ENCODE peak calls at places on chromosomes 2 and 18, in seven cellular contexts. One of them, this sample, is unnamed.

GRCh38 chr2:28342081-28342967 is 50.3 kb upstream of the FOSL2 start:
- DNase-seq in AG04449: no peak
- DNase-seq in right lobe of liver: peak; percentile 75
- DNase-seq in astrocyte of the spinal cord: peak; percentile 95
- DNase-seq in psoas muscle: peak; percentile 81
- DNase-seq in progenitor cell of endocrine pancreas: no peak
- DNase-seq in GM20000: no peak
- DNase-seq in this sample: peak; percentile 28

GRCh38 chr2:28398101-28398834 is 5.6 kb downstream of the FOSL2 start:
- DNase-seq in AG04449: no peak
- DNase-seq in right lobe of liver: no peak
- DNase-seq in astrocyte of the spinal cord: peak; percentile 61
- DNase-seq in psoas muscle: peak; percentile 69
- DNase-seq in progenitor cell of endocrine pancreas: no peak
- DNase-seq in GM20000: no peak
- DNase-seq in this sample: peak; percentile 32

GRCh38 chr2:158395166-158395565 is 61.4 kb downstream of the CCDC148 start:
- DNase-seq in AG04449: no peak
- DNase-seq in right lobe of liver: no peak
- DNase-seq in astrocyte of the spinal cord: peak; percentile 20
- DNase-seq in psoas muscle: no peak
- DNase-seq in progenitor cell of endocrine pancreas: no peak
- DNase-seq in GM20000: no peak
- DNase-seq in this sample: no peak

GRCh38 chr2:164599954-164600589 is 21.2 kb downstream of the GRB14 start:
- DNase-seq in AG04449: peak; percentile 19
- DNase-seq in right lobe of liver: no peak
- DNase-seq in astrocyte of the spinal cord: peak; percentile 80
- DNase-seq in psoas muscle: no peak
- DNase-seq in progenitor cell of endocrine pancreas: no peak
- DNase-seq in GM20000: peak; percentile 29
- DNase-seq in this sample: peak; percentile 78

GRCh38 chr2:207248702-207249355 is 83.1 kb upstream of the KLF7 start:
- DNase-seq in AG04449: no peak
- DNase-seq in right lobe of liver: no peak
- DNase-seq in astrocyte of the spinal cord: no peak
- DNase-seq in psoas muscle: no peak
- DNase-seq in progenitor cell of endocrine pancreas: no peak
- DNase-seq in GM20000: no peak
- DNase-seq in this sample: no peak

GRCh38 chr2:28716265-28716865 is 35.3 kb upstream of the PPP1CB start:
- DNase-seq in AG04449: peak; percentile 68
- DNase-seq in right lobe of liver: no peak
- DNase-seq in astrocyte of the spinal cord: peak; percentile 92
- DNase-seq in psoas muscle: peak; percentile 32
- DNase-seq in progenitor cell of endocrine pancreas: no peak
- DNase-seq in GM20000: peak; percentile 35
- DNase-seq in this sample: peak; percentile 89

GRCh38 chr18:7116832-7117389 is 686 bp downstream of the LAMA1 start:
- DNase-seq in AG04449: no peak
- DNase-seq in right lobe of liver: no peak
- DNase-seq in astrocyte of the spinal cord: peak; percentile 9
- DNase-seq in psoas muscle: peak; percentile 17
- DNase-seq in progenitor cell of endocrine pancreas: peak; percentile 43
- DNase-seq in GM20000: no peak
- DNase-seq in this sample: no peak

GRCh38 chr2:7014201-7014640 is 97.0 kb downstream of the RNF144A start:
- DNase-seq in AG04449: no peak
- DNase-seq in right lobe of liver: no peak
- DNase-seq in astrocyte of the spinal cord: peak; percentile 89
- DNase-seq in psoas muscle: no peak
- DNase-seq in progenitor cell of endocrine pancreas: no peak
- DNase-seq in GM20000: peak; percentile 47
- DNase-seq in this sample: no peak

GRCh38 chr2:219737270-219737691 is 109.9 kb downstream of the SLC4A3 start:
- DNase-seq in AG04449: no peak
- DNase-seq in right lobe of liver: no peak
- DNase-seq in astrocyte of the spinal cord: peak; percentile 23
- DNase-seq in psoas muscle: no peak
- DNase-seq in progenitor cell of endocrine pancreas: no peak
- DNase-seq in GM20000: no peak
- DNase-seq in this sample: peak; percentile 20

GRCh38 chr2:187438459-187438858 is 9.6 kb downstream of the CALCRL start:
- DNase-seq in AG04449: no peak
- DNase-seq in right lobe of liver: no peak
- DNase-seq in astrocyte of the spinal cord: no peak
- DNase-seq in psoas muscle: no peak
- DNase-seq in progenitor cell of endocrine pancreas: no peak
- DNase-seq in GM20000: no peak
- DNase-seq in this sample: no peak

GRCh38 chr18:10490401-10491289 is 35.2 kb upstream of the NAPG start:
- DNase-seq in AG04449: no peak
- DNase-seq in right lobe of liver: no peak
- DNase-seq in astrocyte of the spinal cord: no peak
- DNase-seq in psoas muscle: no peak
- DNase-seq in progenitor cell of endocrine pancreas: no peak
- DNase-seq in GM20000: peak; percentile 75
- DNase-seq in this sample: no peak

GRCh38 chr2:138421971-138422335 is 79.6 kb upstream of the SPOPL start:
- DNase-seq in AG04449: peak; percentile 59
- DNase-seq in right lobe of liver: no peak
- DNase-seq in astrocyte of the spinal cord: peak; percentile 79
- DNase-seq in psoas muscle: no peak
- DNase-seq in progenitor cell of endocrine pancreas: no peak
- DNase-seq in GM20000: no peak
- DNase-seq in this sample: peak; percentile 81

GRCh38 chr2:28624798-28625701 is 126.6 kb upstream of the PPP1CB start:
- DNase-seq in AG04449: no peak
- DNase-seq in right lobe of liver: peak; percentile 79
- DNase-seq in astrocyte of the spinal cord: peak; percentile 62
- DNase-seq in psoas muscle: peak; percentile 63
- DNase-seq in progenitor cell of endocrine pancreas: no peak
- DNase-seq in GM20000: peak; percentile 52
- DNase-seq in this sample: peak; percentile 32

GRCh38 chr2:206212673-206213513 is 53.2 kb downstream of the EEF1B2 start:
- DNase-seq in AG04449: no peak
- DNase-seq in right lobe of liver: no peak
- DNase-seq in astrocyte of the spinal cord: peak; percentile 51
- DNase-seq in psoas muscle: no peak
- DNase-seq in progenitor cell of endocrine pancreas: no peak
- DNase-seq in GM20000: no peak
- DNase-seq in this sample: peak; percentile 68
- TF ChIP-seq CTCF in AG04449: no peak
- TF ChIP-seq CTCF in right lobe of liver: no peak
- TF ChIP-seq CTCF in astrocyte of the spinal cord: no peak
- TF ChIP-seq CTCF in psoas muscle: no peak
- TF ChIP-seq CTCF in progenitor cell of endocrine pancreas: no peak
- TF ChIP-seq CTCF in GM20000: no peak
- TF ChIP-seq CTCF in this sample: peak; percentile 51

GRCh38 chr2:70984228-70984575 is 5.8 kb downstream of the ANKRD53 start:
- DNase-seq in AG04449: no peak
- DNase-seq in right lobe of liver: no peak
- DNase-seq in astrocyte of the spinal cord: no peak
- DNase-seq in psoas muscle: no peak
- DNase-seq in progenitor cell of endocrine pancreas: no peak
- DNase-seq in GM20000: no peak
- DNase-seq in this sample: no peak
- TF ChIP-seq CTCF in AG04449: no peak
- TF ChIP-seq CTCF in right lobe of liver: no peak
- TF ChIP-seq CTCF in astrocyte of the spinal cord: no peak
- TF ChIP-seq CTCF in psoas muscle: no peak
- TF ChIP-seq CTCF in progenitor cell of endocrine pancreas: no peak
- TF ChIP-seq CTCF in GM20000: no peak
- TF ChIP-seq CTCF in this sample: no peak

DNA sequence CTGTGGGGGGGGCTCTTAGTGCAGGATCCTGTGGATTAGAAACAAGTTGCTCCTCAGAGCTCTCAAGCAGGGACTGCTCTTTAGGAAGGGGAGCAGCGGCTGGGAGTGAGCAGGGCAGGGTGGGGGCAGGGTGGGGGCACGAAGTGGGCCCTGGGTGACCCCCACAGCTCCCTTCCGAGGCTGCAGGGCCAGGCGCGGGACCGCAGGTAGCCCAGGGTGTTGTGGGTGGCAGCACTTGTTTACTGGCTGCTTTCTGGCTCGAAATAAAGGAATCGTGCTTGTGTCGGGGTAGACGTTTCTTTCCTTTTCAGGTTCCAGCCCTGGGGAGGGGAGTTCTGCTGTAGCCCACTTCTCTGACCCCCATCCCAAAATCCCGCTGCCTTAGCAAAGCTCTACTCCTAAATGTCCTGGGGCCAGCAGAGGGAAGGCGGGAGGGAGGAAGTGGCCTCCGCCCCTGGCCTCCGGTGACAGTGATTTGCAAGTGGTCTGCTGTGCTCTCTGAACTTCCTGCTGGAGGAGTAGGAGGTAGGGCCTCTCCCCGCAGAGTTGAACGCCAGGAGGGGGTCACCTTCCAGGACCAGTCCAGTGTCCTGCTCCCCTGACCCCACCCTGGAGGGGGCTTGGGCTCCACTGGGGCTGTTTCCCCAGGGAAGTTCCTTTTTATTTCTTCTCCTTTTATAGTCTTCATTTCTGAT is 8.3 kb downstream of the NEU4 start:
- DNase-seq in AG04449: no peak
- DNase-seq in right lobe of liver: peak; percentile 55
- DNase-seq in astrocyte of the spinal cord: no peak
- DNase-seq in psoas muscle: no peak
- DNase-seq in progenitor cell of endocrine pancreas: no peak
- DNase-seq in GM20000: peak; percentile 63
- DNase-seq in this sample: no peak
- TF ChIP-seq CTCF in AG04449: no peak
- TF ChIP-seq CTCF in right lobe of liver: no peak
- TF ChIP-seq CTCF in astrocyte of the spinal cord: no peak
- TF ChIP-seq CTCF in psoas muscle: no peak
- TF ChIP-seq CTCF in progenitor cell of endocrine pancreas: no peak
- TF ChIP-seq CTCF in GM20000: no peak
- TF ChIP-seq CTCF in this sample: no peak

DNA sequence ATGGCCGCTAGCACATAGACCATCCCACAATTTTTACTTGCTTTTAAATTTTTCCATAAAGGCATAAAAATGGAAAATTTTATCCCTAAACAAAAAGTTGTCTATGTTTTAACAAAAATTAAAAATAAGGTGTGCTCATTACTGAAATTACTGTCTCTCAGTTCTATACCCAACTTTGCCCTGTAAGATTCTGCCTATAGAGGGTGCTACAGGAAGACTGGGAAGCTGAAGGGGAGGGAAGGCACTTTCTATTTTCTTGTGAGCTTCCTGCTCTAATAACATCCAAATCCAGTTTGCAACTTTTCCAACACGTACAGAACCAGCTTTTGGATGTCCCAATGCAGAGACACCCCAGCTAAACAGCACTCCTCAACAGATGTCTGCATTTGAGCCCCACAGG is 666.9 kb downstream of the PLCL1 start:
- DNase-seq in AG04449: no peak
- DNase-seq in right lobe of liver: no peak
- DNase-seq in astrocyte of the spinal cord: no peak
- DNase-seq in psoas muscle: no peak
- DNase-seq in progenitor cell of endocrine pancreas: no peak
- DNase-seq in GM20000: no peak
- DNase-seq in this sample: no peak
- TF ChIP-seq CTCF in AG04449: no peak
- TF ChIP-seq CTCF in right lobe of liver: no peak
- TF ChIP-seq CTCF in astrocyte of the spinal cord: no peak
- TF ChIP-seq CTCF in psoas muscle: no peak
- TF ChIP-seq CTCF in progenitor cell of endocrine pancreas: no peak
- TF ChIP-seq CTCF in GM20000: no peak
- TF ChIP-seq CTCF in this sample: no peak

GRCh38 chr18:22185298-22185697 is 15.9 kb downstream of the GATA6 start:
- DNase-seq in AG04449: no peak
- DNase-seq in right lobe of liver: no peak
- DNase-seq in astrocyte of the spinal cord: no peak
- DNase-seq in psoas muscle: no peak
- DNase-seq in progenitor cell of endocrine pancreas: no peak
- DNase-seq in GM20000: no peak
- DNase-seq in this sample: no peak
- TF ChIP-seq CTCF in AG04449: no peak
- TF ChIP-seq CTCF in right lobe of liver: no peak
- TF ChIP-seq CTCF in astrocyte of the spinal cord: no peak
- TF ChIP-seq CTCF in psoas muscle: no peak
- TF ChIP-seq CTCF in progenitor cell of endocrine pancreas: no peak
- TF ChIP-seq CTCF in GM20000: no peak
- TF ChIP-seq CTCF in this sample: peak; percentile 14

GRCh38 chr2:61694312-61695274 is 156.4 kb upstream of the XPO1 start:
- DNase-seq in AG04449: no peak
- DNase-seq in right lobe of liver: peak; percentile 98
- DNase-seq in astrocyte of the spinal cord: peak; percentile 88
- DNase-seq in psoas muscle: peak; percentile 94
- DNase-seq in progenitor cell of endocrine pancreas: peak; percentile 87
- DNase-seq in GM20000: peak; percentile 91
- DNase-seq in this sample: peak; percentile 77
- TF ChIP-seq CTCF in AG04449: peak; percentile 67
- TF ChIP-seq CTCF in right lobe of liver: peak; percentile 17
- TF ChIP-seq CTCF in astrocyte of the spinal cord: peak; percentile 67
- TF ChIP-seq CTCF in psoas muscle: peak; percentile 50
- TF ChIP-seq CTCF in progenitor cell of endocrine pancreas: peak; percentile 49
- TF ChIP-seq CTCF in GM20000: peak; percentile 71
- TF ChIP-seq CTCF in this sample: peak; percentile 60

GRCh38 chr2:216111122-216111521 is 2.0 kb downstream of the XRCC5 start:
- DNase-seq in AG04449: no peak
- DNase-seq in right lobe of liver: no peak
- DNase-seq in astrocyte of the spinal cord: no peak
- DNase-seq in psoas muscle: no peak
- DNase-seq in progenitor cell of endocrine pancreas: no peak
- DNase-seq in GM20000: no peak
- DNase-seq in this sample: no peak
- TF ChIP-seq CTCF in AG04449: no peak
- TF ChIP-seq CTCF in right lobe of liver: no peak
- TF ChIP-seq CTCF in astrocyte of the spinal cord: no peak
- TF ChIP-seq CTCF in psoas muscle: no peak
- TF ChIP-seq CTCF in progenitor cell of endocrine pancreas: no peak
- TF ChIP-seq CTCF in GM20000: no peak
- TF ChIP-seq CTCF in this sample: no peak

GRCh38 chr2:200397785-200398184 is 91.3 kb downstream of the SPATS2L start:
- DNase-seq in AG04449: no peak
- DNase-seq in right lobe of liver: no peak
- DNase-seq in astrocyte of the spinal cord: peak; percentile 62
- DNase-seq in psoas muscle: no peak
- DNase-seq in progenitor cell of endocrine pancreas: no peak
- DNase-seq in GM20000: no peak
- DNase-seq in this sample: no peak
- TF ChIP-seq CTCF in AG04449: no peak
- TF ChIP-seq CTCF in right lobe of liver: no peak
- TF ChIP-seq CTCF in astrocyte of the spinal cord: peak; percentile 7
- TF ChIP-seq CTCF in psoas muscle: no peak
- TF ChIP-seq CTCF in progenitor cell of endocrine pancreas: no peak
- TF ChIP-seq CTCF in GM20000: no peak
- TF ChIP-seq CTCF in this sample: no peak